ENCODE peak calls at places on chromosomes 13 and 19, in four cellular contexts. F, R, D and W are unnamed samples.

GRCh38 chr19:41868120-41868988 is 8.3 kb downstream of the RPS19 start:
- DNase-seq in F (no peak), D (no peak), R (no peak), W (no peak)

GRCh38 chr19:53521373-53522202 is 16.4 kb upstream of the ZNF331 start:
- DNase-seq in R (no peak), F (no peak), D (no peak), W (no peak)

GRCh38 chr13:30125422-30126073 is 181.8 kb downstream of the KATNAL1 start:
- DNase-seq in F (no peak), D (peak), R (no peak), W (no peak)

GRCh38 chr19:17751103-17751911 is at the start of gene FCHO1:
- DNase-seq in F (no peak), D (no peak), R (no peak), W (no peak)

GRCh38 chr13:111913790-111914189 is 153.2 kb upstream of the SOX1 start:
- DNase-seq in F (no peak), D (no peak), R (no peak), W (no peak)

GRCh38 chr19:16807416-16808274 is 21.6 kb upstream of the SIN3B start:
- DNase-seq in R (no peak), F (no peak), D (no peak), W (no peak)

GRCh38 chr19:13797870-13798269 is 2.6 kb downstream of the ZSWIM4 start:
- DNase-seq in R (no peak), D (peak), F (no peak), W (no peak)

GRCh38 chr13:72097568-72097967 is 230.6 kb upstream of the DACH1 start:
- DNase-seq in D (no peak), F (no peak), R (no peak), W (no peak)

GRCh38 chr19:4676955-4677731 is 7.0 kb upstream of the MYDGF start:
- DNase-seq in F (peak), R (peak), D (peak), W (peak)

GRCh38 chr19:43662487-43662886 is 7.5 kb downstream of the PLAUR start:
- DNase-seq in D (no peak), F (no peak), R (peak), W (peak)

GRCh38 chr13:99686157-99686572 is 184.9 kb downstream of the TM9SF2 start:
- DNase-seq in D (peak), R (peak), F (no peak), W (peak)

GRCh38 chr19:3159565-3159964 is 19.0 kb upstream of the S1PR4 start:
- DNase-seq in D (no peak), F (no peak), R (no peak), W (no peak)

GRCh38 chr19:35752746-35753350 is 4.0 kb downstream of the HSPB6 start:
- DNase-seq in D (no peak), R (no peak), F (no peak), W (no peak)

GRCh38 chr19:50677636-50678035 is 28.4 kb downstream of the C19orf81 start:
- DNase-seq in D (no peak), R (no peak), F (no peak), W (peak)

GRCh38 chr19:47369923-47370625 is 21.0 kb downstream of the DHX34 start:
- DNase-seq in D (peak), F (no peak), R (no peak), W (no peak)

GRCh38 chr13:92804346-92804745 is 422.3 kb upstream of the GPC6 start:
- DNase-seq in D (peak), R (no peak), F (no peak), W (no peak)

GRCh38 chr13:45410466-45410865 is 7.7 kb downstream of the SLC25A30 start:
- DNase-seq in D (no peak), R (no peak), F (no peak), W (no peak)

GRCh38 chr13:48769107-48769704 is 115.5 kb downstream of the CYSLTR2 start:
- DNase-seq in F (peak), D (peak), R (peak), W (peak)

GRCh38 chr19:10095948-10096614 is 6.4 kb downstream of the ANGPTL6 start:
- DNase-seq in D (peak), R (peak), F (peak), W (peak)

GRCh38 chr13:28679628-28680027 is 20.7 kb downstream of the POMP start:
- DNase-seq in F (no peak), R (no peak), D (peak), W (no peak)

GRCh38 chr19:45526143-45526542 is 18.9 kb downstream of the VASP start:
- DNase-seq in D (peak), F (peak), R (peak), W (peak)

GRCh38 chr13:107713314-107713713 is 502.0 kb downstream of the LIG4 start:
- DNase-seq in R (no peak), D (no peak), F (no peak), W (no peak)

GRCh38 chr19:50602496-50602895 is 34.3 kb upstream of the LRRC4B start:
- DNase-seq in R (no peak), D (no peak), F (no peak), W (no peak)

GRCh38 chr19:4493104-4493928 is 21.2 kb downstream of the HDGFL2 start:
- DNase-seq in F (no peak), D (no peak), R (no peak), W (no peak)

GRCh38 chr13:46982856-46983582 is 86.2 kb upstream of the HTR2A start:
- DNase-seq in D (no peak), F (no peak), R (no peak), W (no peak)

GRCh38 chr19:35828694-35829301 is 16.2 kb upstream of the PRODH2 start:
- DNase-seq in F (no peak), D (peak), R (peak), W (peak)

GRCh38 chr19:4984448-4984990 is 15.6 kb downstream of the KDM4B start:
- DNase-seq in R (no peak), F (no peak), D (no peak), W (no peak)

GRCh38 chr19:40629346-40629745 is 28.2 kb downstream of the LTBP4 start:
- DNase-seq in D (no peak), F (no peak), R (no peak), W (no peak)

GRCh38 chr19:43465468-43466120 is at the start of gene LYPD3:
- DNase-seq in F (no peak), D (peak), R (peak), W (peak)

GRCh38 chr13:40682449-40683240 is 16.2 kb upstream of the FOXO1 start:
- DNase-seq in D (peak), F (no peak), R (peak), W (no peak)

GRCh38 chr13:29771247-29771646 is 79.2 kb downstream of the UBL3 start:
- DNase-seq in D (peak), R (peak), F (no peak), W (no peak)

GRCh38 chr19:45103625-45104319 is 10.8 kb downstream of the PPP1R37 start:
- DNase-seq in R (peak), F (no peak), D (no peak), W (no peak)

GRCh38 chr13:21670006-21670882 is 629 bp upstream of the FGF9 start:
- DNase-seq in R (peak), F (no peak), D (peak), W (peak)

GRCh38 chr13:111184685-111185401 is 69.7 kb downstream of the ARHGEF7 start:
- DNase-seq in F (no peak), R (no peak), D (no peak), W (no peak)

GRCh38 chr13:31204592-31204991 is 4.8 kb downstream of the B3GLCT start:
- DNase-seq in D (peak), F (no peak), R (peak), W (no peak)

GRCh38 chr13:79625517-79625916 is 144.6 kb downstream of the NDFIP2 start:
- DNase-seq in D (no peak), R (no peak), F (no peak), W (no peak)

GRCh38 chr13:79621902-79622301 is 140.9 kb downstream of the NDFIP2 start:
- DNase-seq in D (no peak), F (no peak), R (no peak), W (no peak)

GRCh38 chr13:79628463-79628862 is 147.5 kb downstream of the NDFIP2 start:
- DNase-seq in D (no peak), F (no peak), R (no peak), W (no peak)

GRCh38 chr13:79631260-79631659 is 150.3 kb downstream of the NDFIP2 start:
- DNase-seq in D (peak), F (no peak), R (peak), W (no peak)

GRCh38 chr13:79626924-79627323 is 146.0 kb downstream of the NDFIP2 start:
- DNase-seq in R (no peak), F (no peak), D (no peak), W (no peak)
- H4K5ac ChIP-seq in R (no peak), F (no peak), D (no peak), W (no peak)

DNA sequence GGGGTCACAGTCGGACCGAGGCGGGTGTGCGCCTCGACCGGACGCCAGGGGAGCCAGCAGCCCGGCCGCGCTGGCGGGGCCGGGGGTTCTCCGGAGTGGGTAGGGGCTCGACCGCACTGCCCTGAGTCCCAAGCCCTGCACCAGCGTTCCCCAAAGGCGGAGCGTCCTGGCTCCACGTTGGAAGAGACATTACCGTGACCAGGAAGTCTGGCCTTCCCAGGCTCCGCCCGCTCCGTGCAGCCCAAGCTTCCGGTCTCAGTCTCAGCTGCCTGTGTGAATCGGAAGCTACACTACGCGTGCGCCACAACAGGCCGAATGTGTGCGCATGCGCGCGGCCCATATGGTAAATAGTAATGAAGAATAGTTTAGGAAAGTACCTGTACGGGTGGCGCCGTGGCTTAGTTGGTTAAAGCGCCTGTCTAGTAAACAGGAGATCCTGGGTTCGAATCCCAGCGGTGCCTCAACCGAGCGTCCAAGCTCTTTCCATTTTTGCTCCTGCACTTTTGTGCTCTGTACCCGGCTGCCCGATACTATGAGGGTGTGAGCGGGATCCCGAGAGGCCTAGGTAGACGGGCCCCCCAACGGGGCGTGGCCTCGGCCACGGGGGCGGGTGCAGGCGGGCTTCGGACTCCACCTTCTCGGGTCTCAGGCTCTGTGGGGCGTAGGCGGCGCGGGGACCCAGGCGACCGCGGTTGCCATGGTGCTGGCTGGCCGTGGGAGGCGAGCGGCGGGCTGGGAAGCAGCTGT is 17.3 kb upstream of the LRP3 start:
- DNase-seq in D (peak), F (peak), R (peak), W (peak)
- H3K18ac ChIP-seq in D (no peak), F (no peak), R (peak), W (peak)

GRCh38 chr13:39474600-39474999 is 128.4 kb downstream of the LHFPL6 start:
- DNase-seq in D (no peak), F (no peak), R (peak), W (no peak)
- H3K56ac ChIP-seq in D (no peak), F (no peak), R (no peak), W (no peak)

DNA sequence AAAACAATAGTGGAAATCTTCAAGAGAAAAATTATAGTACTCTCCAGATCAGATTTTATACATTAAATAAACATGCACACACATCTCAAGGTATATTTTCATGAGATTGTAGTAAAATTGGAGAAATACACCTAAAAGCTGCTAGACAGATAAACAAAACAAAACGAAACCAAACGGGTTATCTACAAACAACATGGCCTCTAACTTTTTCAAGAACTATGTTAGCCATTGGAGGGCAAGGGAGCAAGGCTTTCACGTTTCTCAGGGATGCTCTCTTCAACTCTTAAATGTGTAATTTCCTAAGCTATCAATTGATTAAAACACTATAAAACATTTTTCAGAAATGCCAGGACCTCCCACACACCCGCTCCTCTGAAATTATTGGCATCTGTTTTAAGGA is 1262.4 kb upstream of the PCDH20 start:
- DNase-seq in R (no peak), F (no peak), D (no peak), W (no peak)
- H4K5ac ChIP-seq in R (no peak), F (no peak), D (no peak), W (no peak)

DNA sequence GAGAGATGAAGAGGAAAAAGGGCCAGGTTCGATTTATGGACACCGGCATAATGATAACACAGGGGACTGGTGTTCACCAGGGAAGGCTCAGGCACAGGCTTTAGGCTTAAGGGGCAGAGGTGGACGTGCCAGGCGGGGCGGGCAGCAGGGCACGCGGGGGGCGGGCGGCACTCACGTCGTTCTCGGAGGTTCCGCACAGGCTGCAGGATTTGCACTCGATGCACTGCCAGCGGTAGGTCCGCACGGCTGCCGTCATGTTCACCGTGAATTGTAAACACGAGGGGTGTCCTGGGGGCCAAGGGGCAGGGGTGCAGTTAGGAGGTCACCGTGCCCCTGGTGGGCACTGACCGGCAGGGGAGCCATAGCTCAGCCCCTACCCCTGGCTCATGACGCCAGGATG is 10.6 kb downstream of the DPF1 start:
- DNase-seq in R (no peak), F (no peak), D (no peak), W (no peak)
- H3K18ac ChIP-seq in R (no peak), F (no peak), D (no peak), W (no peak)

DNA sequence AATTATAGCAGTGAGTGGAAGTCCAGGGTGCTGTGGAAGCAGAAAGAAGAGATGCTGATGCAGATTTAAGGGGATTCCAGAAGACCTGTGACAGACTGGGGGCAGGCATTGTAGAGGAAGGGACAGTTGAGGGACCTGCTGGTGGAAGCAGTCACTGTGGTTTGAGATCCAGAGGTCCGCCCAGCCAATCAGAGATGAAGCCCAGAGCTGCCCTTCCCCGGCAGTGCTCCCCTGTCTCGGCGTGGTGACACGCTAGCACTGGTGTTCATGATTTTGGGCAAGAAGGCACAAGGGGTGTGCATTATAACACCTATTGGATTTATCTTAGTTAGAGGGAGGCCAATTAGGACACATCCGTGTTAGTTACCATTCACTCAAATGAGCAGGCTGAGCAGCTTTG is 16.1 kb downstream of the TNFRSF19 start:
- DNase-seq in D (no peak), R (no peak), F (no peak), W (no peak)
- H3K56ac ChIP-seq in D (no peak), R (no peak), F (no peak), W (no peak)

DNA sequence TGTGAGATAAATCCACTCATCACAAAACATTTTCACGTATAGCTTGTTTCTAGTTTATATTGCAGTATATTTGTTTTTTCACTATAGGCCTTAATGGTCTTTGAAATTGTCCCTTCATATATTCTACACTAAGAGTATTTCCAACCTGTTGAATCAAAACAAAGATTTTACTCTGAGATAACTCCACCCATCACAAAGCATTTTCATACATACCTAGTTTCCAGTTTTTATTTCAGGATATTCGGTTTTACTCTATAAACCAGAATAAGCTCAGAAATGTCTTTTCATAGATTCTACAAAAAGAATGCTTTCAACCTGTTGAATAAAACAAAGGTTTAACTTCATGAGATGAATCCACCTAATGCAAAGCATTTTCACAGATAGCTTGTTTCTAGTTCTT is 1528.7 kb downstream of the UQCRFS1 start:
- DNase-seq in R (no peak), D (no peak), F (no peak), W (no peak)
- H4K5ac ChIP-seq in R (no peak), D (no peak), F (no peak), W (no peak)

GRCh38 chr19:48634424-48635262 is 2.5 kb downstream of the DBP start:
- DNase-seq in R (peak), D (peak), F (peak), W (peak)
- H3K18ac ChIP-seq in R (peak), D (peak), F (peak), W (no peak)

DNA sequence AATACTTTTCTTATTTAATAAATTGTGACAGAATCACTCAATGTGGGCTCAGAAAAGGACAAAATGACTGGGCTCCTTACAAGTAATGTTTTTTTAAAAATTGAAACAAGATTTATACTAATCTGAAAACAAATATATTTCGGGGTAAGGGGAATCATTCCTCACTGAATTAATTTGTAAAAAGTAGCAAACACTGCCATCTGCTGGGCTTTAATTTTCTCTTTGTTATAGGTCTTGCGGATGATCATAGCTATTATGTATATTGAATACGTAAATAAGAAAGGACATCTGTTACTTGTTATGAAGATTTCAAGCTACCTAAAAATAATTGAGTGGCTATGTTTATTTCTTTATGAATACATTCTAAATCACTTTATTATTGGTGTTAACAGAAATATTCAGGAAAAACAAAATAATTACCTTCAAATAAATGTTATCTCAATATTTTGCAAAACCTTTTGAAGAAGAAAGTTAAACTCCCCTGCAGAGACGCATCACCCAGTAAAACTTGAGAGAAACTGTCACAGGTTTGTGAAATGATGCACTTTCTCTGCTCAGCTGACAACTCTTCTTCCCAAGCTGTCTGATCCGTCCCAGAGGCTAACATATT is 17.8 kb upstream of the ENOX1 start:
- DNase-seq in D (peak), R (peak), F (no peak), W (no peak)
- H3K56ac ChIP-seq in D (no peak), R (no peak), F (no peak), W (no peak)

DNA sequence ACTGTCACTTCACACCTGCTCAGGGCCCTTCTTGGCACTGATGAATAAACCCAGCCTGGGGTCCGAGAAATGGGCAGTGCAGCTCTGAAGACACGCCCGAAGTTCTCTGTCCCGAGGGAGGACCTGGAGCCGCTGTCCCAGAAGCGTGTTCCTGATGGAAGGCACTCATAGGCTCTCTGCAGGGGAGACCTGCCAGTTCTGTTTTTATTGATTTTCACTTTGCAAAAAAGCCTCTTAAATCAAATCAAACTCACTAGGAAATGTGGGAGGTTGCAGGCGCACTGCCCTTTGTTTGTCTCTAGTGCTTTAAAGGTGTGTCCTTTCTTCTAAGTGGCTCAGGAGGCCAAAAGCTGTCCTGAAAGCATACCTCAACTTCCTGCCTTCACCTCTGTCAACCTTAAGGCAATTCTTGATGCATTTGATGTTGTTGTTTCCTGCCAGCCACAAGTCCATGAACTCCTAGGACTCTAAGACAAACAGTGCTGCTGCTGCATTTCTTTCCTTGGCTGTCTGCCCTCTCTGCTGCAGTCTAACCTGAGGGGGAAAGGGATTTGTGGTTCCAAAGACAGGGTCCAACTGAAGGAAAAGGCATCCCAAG is 663.2 kb downstream of the UQCRFS1 start:
- DNase-seq in D (no peak), R (no peak), F (no peak), W (no peak)
- H4K5ac ChIP-seq in D (no peak), R (no peak), F (no peak), W (no peak)